ENCODE peak calls at places on chromosomes 3 and 15, in eight cellular contexts. Q is AG04450, B is MM.1S, A is gastrocnemius medialis, S is cardiac muscle cell, M is thyroid gland, N is coronary artery, Y is mucosa of descending colon. W is an unnamed sample.
A peak's percentile ranks its signal among the peaks of the same experiment; 100 is the strongest.

GRCh38 chr3:81249540-81250029 is 511.9 kb downstream of the GBE1 start:
- DNase-seq in S (peak; percentile 29), A (no peak), M (no peak), Q (no peak), Y (no peak), B (no peak), N (no peak), W (peak; percentile 88)

GRCh38 chr3:123328851-123329635 is 119.8 kb downstream of the ADCY5 start:
- DNase-seq in M (peak; percentile 80), Y (peak; percentile 67), Q (no peak), N (no peak), B (peak; percentile 67), A (peak; percentile 49), S (peak; percentile 68), W (peak; percentile 61)

GRCh38 chr3:59443618-59444292 is 393.9 kb upstream of the CFAP20DC start:
- DNase-seq in B (no peak), N (no peak), Q (no peak), A (no peak), M (no peak), Y (no peak), S (no peak), W (no peak)

GRCh38 chr15:93217343-93217742 is 128.3 kb upstream of the RGMA start:
- DNase-seq in Y (no peak), A (peak; percentile 76), Q (no peak), M (no peak), B (no peak), S (no peak), N (no peak), W (no peak)

GRCh38 chr15:66593219-66593780 is 27.5 kb upstream of the LCTL start:
- DNase-seq in N (no peak), Y (no peak), M (no peak), B (no peak), S (no peak), Q (no peak), A (no peak), W (no peak)

GRCh38 chr15:95429345-95429744 is 901.2 kb upstream of the NR2F2 start:
- DNase-seq in Y (no peak), A (no peak), N (no peak), S (no peak), M (no peak), Q (no peak), B (no peak), W (no peak)

GRCh38 chr15:35689266-35689665 is 143.3 kb upstream of the DPH6 start:
- DNase-seq in S (no peak), B (no peak), A (no peak), N (no peak), Q (no peak), Y (no peak), M (no peak), W (no peak)

GRCh38 chr3:141739731-141740130 is 1.6 kb downstream of the RNF7 start:
- DNase-seq in A (no peak), M (no peak), Y (no peak), S (no peak), N (no peak), B (no peak), Q (no peak), W (no peak)

GRCh38 chr3:185175370-185175987 is 22.6 kb upstream of the C3orf70 start:
- DNase-seq in Y (peak; percentile 83), B (peak; percentile 72), A (no peak), M (no peak), N (no peak), Q (no peak), S (peak; percentile 88), W (peak; percentile 73)

GRCh38 chr3:143749926-143750325 is 98.3 kb downstream of the SLC9A9 start:
- DNase-seq in Y (no peak), Q (no peak), B (no peak), M (no peak), N (no peak), A (no peak), S (no peak), W (no peak)

DNA sequence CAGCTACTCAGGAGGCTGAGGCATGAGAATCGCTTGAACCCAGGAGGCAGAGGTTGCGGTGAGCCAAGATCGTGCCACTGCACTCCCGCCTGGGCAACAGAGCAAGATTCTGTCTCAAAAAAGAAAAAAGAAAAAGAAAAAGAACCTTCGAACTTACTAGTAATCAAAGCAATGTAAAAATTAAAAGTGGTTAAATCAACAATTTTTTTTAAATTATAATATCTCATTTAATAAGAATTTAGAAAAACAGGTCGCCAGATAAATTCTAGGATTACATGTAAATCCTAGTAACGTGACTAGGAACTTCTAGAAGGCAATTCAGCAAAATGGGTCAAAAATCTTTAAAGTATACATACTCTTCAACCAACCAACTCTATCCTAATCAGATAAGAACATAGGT is 37.2 kb downstream of the GSK3B start:
- DNase-seq in S (no peak), B (no peak), Y (no peak), M (no peak), Q (no peak), A (no peak), N (no peak), W (no peak)
- TF ChIP-seq CTCF in S (no peak), B (no peak), Y (no peak), M (no peak), Q (no peak), A (no peak), N (no peak), W (no peak)

GRCh38 chr3:107429330-107430181 is 52.3 kb downstream of the CCDC54 start:
- DNase-seq in Y (peak; percentile 74), N (peak; percentile 88), M (peak; percentile 84), S (peak; percentile 94), A (peak; percentile 35), Q (peak; percentile 70), B (peak; percentile 82), W (peak; percentile 93)
- H3K4me3 ChIP-seq in Y (no peak overlapping the region), N (peak overlapping the region; percentile 95), M (peak overlapping the region; percentile 28), S (peak overlapping the region; percentile 29), A (peak overlapping the region; percentile 82), Q (peak overlapping the region; percentile 61), B (peak overlapping the region; percentile 70), W (peak overlapping the region; percentile 71)

DNA sequence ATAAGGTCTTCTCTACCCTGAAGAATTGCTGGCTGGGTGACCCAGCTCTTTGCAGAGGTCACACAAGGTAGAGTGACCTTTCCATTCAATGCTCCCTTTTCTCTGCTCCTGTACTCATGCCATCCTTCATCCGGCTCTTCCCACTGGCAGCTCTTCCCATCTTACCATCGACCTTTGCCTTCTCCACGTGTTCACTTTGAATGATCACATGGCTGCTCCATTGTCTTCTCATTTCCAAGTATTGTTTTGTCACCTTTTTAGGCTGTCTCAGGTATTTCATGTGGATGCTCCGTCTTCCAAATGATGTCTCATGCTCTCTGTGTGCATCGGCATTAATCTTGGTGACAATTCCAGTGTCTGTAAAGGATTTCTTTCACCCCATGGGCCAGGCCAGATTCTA is 76.6 kb upstream of the ONECUT1 start:
- DNase-seq in Y (no peak), N (no peak), M (no peak), Q (no peak), S (no peak), B (no peak), A (no peak), W (no peak)
- TF ChIP-seq CTCF in Y (no peak), N (no peak), M (no peak), Q (no peak), S (no peak), B (no peak), A (no peak), W (no peak)

GRCh38 chr15:28107894-28108255 is 8.8 kb upstream of the OCA2 start:
- DNase-seq in N (no peak), S (no peak), Q (no peak), Y (no peak), B (no peak), A (no peak), M (no peak), W (no peak)
- H3K4me3 ChIP-seq in N (peak overlapping the region; percentile 71), S (no peak overlapping the region), Q (no peak overlapping the region), Y (no peak overlapping the region), B (no peak overlapping the region), A (no peak overlapping the region), M (no peak overlapping the region), W (no peak overlapping the region)

DNA sequence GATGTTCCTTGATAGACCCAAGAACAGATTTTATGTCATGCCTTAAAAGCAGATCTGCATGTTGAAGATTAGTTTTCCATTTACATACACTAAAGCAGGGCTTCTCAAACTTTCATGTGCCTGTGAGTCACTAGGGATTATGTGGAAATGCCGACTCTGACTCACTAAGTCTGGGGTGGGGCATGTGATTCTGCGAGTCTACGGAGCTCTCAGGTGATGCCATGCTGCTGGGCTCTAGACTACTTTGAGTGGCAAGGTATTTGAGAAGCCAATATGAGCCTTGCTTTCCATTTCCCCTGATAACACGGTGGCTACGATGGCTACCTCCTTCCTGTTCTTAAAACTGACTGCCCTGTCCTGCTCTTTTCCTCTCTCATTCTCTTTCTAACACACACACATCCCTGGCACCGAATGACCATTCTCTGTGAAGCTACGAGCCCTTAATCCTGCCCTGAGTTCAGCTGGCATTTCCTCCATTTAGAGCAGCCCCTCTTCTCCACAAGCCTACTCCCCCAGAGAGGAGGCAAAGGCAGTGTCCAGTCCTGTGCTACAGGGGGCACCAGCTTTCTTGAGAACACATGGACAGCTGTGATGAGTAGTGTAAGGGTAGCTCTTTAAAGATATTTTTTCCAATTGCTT is 39.7 kb upstream of the PYGO1 start:
- DNase-seq in M (no peak), S (peak; percentile 90), A (peak; percentile 85), Y (no peak), B (no peak), N (no peak), Q (peak; percentile 74), W (peak; percentile 86)
- TF ChIP-seq CTCF in M (no peak), S (peak; percentile 18), A (no peak), Y (no peak), B (no peak), N (no peak), Q (peak; percentile 39), W (no peak)

GRCh38 chr15:88187195-88187594 is 69.3 kb downstream of the NTRK3 start:
- DNase-seq in Y (no peak), B (peak; percentile 19), A (no peak), S (peak; percentile 6), M (peak; percentile 44), N (no peak), Q (no peak), W (peak; percentile 2)

GRCh38 chr15:88196961-88197360 is 59.6 kb downstream of the NTRK3 start:
- DNase-seq in A (no peak), Y (no peak), B (no peak), S (no peak), N (no peak), Q (no peak), M (no peak), W (no peak)

GRCh38 chr15:88193415-88193814 is 63.1 kb downstream of the NTRK3 start:
- DNase-seq in Y (no peak), Q (no peak), B (no peak), S (no peak), A (no peak), M (no peak), N (no peak), W (no peak)

GRCh38 chr15:88194162-88194561 is 62.4 kb downstream of the NTRK3 start:
- DNase-seq in B (no peak), M (no peak), Q (no peak), Y (no peak), A (no peak), S (no peak), N (no peak), W (no peak)

GRCh38 chr15:88191806-88192165 is 64.8 kb downstream of the NTRK3 start:
- DNase-seq in Y (no peak), B (no peak), A (no peak), N (no peak), M (no peak), S (no peak), Q (no peak), W (no peak)
- H3K4me3 ChIP-seq in Y (no peak overlapping the region), B (no peak overlapping the region), A (no peak overlapping the region), N (no peak overlapping the region), M (no peak overlapping the region), S (no peak overlapping the region), Q (no peak overlapping the region), W (no peak overlapping the region)

W was measured in cardiac fibroblast.